ENCODE peak calls at places on chromosomes 2 and 18, in seven cellular contexts. Z is K562; X is mucosa of gallbladder; I is stimulated activated CD8-positive, alpha-beta memory T cell treated with anti-CD3 and anti-CD28 coated beads, Interleukin-15, amount 100 ng/mL, for 1 hour; Y is iris pigment epithelial cell; R is effector memory CD8-positive, alpha-beta T cell; O is NCI-H524. C is an unnamed sample.
A peak's percentile ranks its signal among the peaks of the same experiment; 100 is the strongest.

GRCh38 chr18:14189858-14190257 is 57.6 kb upstream of the ZNF519 start:
- DNase-seq in I (no peak), Z (no peak), R (no peak), O (no peak), X (no peak), Y (peak; percentile 31), C (peak; percentile 25)

GRCh38 chr2:223217373-223217772 is 165.4 kb downstream of the KCNE4 start:
- DNase-seq in I (no peak), X (no peak), R (no peak), Y (no peak), Z (no peak), O (no peak), C (no peak)

GRCh38 chr2:162138310-162138709 is 13.7 kb downstream of the GCG start:
- DNase-seq in O (no peak), Z (no peak), X (no peak), Y (no peak), R (no peak), I (no peak), C (no peak)

GRCh38 chr18:12015697-12016062 is 34.4 kb downstream of the IMPA2 start:
- DNase-seq in I (no peak), Y (peak; percentile 11), Z (no peak), O (no peak), X (peak; percentile 86), R (no peak), C (peak; percentile 29)

GRCh38 chr2:168757223-168757622 is 45.2 kb upstream of the NOSTRIN start:
- DNase-seq in Z (no peak), Y (no peak), I (no peak), O (no peak), R (no peak), X (no peak), C (no peak)

GRCh38 chr2:85326946-85327756 is 638 bp downstream of the TGOLN2 start:
- DNase-seq in Y (peak; percentile 64), Z (no peak), O (no peak), X (peak; percentile 45), I (peak; percentile 18), R (peak; percentile 59), C (peak; percentile 48)

GRCh38 chr2:32135409-32135808 is 30.3 kb upstream of the SLC30A6 start:
- DNase-seq in I (no peak), Y (peak; percentile 87), O (peak; percentile 18), X (no peak), R (no peak), Z (peak; percentile 35), C (peak; percentile 86)

GRCh38 chr18:70373062-70373519 is 84.2 kb downstream of the SOCS6 start:
- DNase-seq in O (no peak), Z (no peak), I (no peak), R (no peak), Y (peak; percentile 86), X (no peak), C (peak; percentile 87)

GRCh38 chr2:202718614-202719013 is 83.8 kb downstream of the FAM117B start:
- DNase-seq in Z (no peak), I (no peak), Y (peak; percentile 51), O (no peak), R (no peak), X (no peak), C (peak; percentile 84)

GRCh38 chr2:11128258-11128951 is 26.9 kb upstream of the SLC66A3 start:
- DNase-seq in R (no peak), I (no peak), O (no peak), X (no peak), Z (no peak), Y (peak; percentile 49), C (peak; percentile 70)

GRCh38 chr2:231926180-231926741 is at the start of gene NPPC:
- DNase-seq in Y (peak; percentile 57), O (peak; percentile 90), I (peak; percentile 11), X (no peak), Z (peak; percentile 66), R (no peak), C (peak; percentile 69)

GRCh38 chr2:217953011-217953481 is 49.7 kb downstream of the TNS1 start:
- DNase-seq in X (no peak), Z (no peak), O (no peak), Y (no peak), R (no peak), I (no peak), C (no peak)

C was measured in EL.